ENCODE peak calls at places on chromosomes 12 and 14, in ten cellular contexts. C, B, Y, R, S, I, N, Q, W and G are unnamed samples. For H3K4me1, the result is how much of the 10 kb centered on the place peaks cover.

GRCh38 chr12:79006306-79006705 is 141.7 kb downstream of the SYT1 start:
- DNase-seq in Q (no peak), B (no peak), Y (no peak), C (peak), I (peak), R (no peak), N (no peak), S (no peak), W (peak), G (no peak)

GRCh38 chr14:89279649-89280232 is 137.3 kb downstream of the FOXN3 start:
- DNase-seq in R (no peak), I (no peak), W (no peak), N (no peak), B (no peak), Q (no peak), Y (no peak), C (no peak), S (no peak), G (no peak)

GRCh38 chr12:116665666-116666304 is 72.1 kb downstream of the SPRING1 start:
- DNase-seq in W (no peak), Y (no peak), B (peak), I (no peak), Q (no peak), N (no peak), R (no peak), S (peak), C (no peak), G (no peak)

GRCh38 chr12:45268672-45269406 is 52.9 kb downstream of the ANO6 start:
- DNase-seq in B (peak), R (peak), I (peak), Q (peak), S (peak), W (peak), N (peak), C (peak), Y (peak), G (peak)

GRCh38 chr12:119668315-119668651 is 350 bp downstream of the PRKAB1 start:
- DNase-seq in Y (no peak), W (no peak), R (no peak), N (no peak), S (no peak), C (peak), I (no peak), Q (no peak), B (no peak), G (no peak)

GRCh38 chr12:74817499-74817898 is 279.9 kb downstream of the ATXN7L3B start:
- DNase-seq in Y (no peak), R (no peak), N (no peak), I (no peak), Q (no peak), W (no peak), C (no peak), B (no peak), S (no peak), G (no peak)

GRCh38 chr12:45369065-45369464 is 153.2 kb downstream of the ANO6 start:
- DNase-seq in B (no peak), Y (no peak), W (peak), R (no peak), C (peak), N (no peak), S (no peak), I (no peak), Q (no peak), G (no peak)

GRCh38 chr14:66425402-66425801 is 60.8 kb upstream of the CCDC196 start:
- DNase-seq in W (no peak), R (no peak), S (no peak), N (no peak), Y (no peak), B (no peak), I (no peak), Q (peak), C (no peak), G (no peak)

GRCh38 chr14:82075566-82075965 is 541.9 kb upstream of the SEL1L start:
- DNase-seq in S (peak), N (no peak), C (no peak), W (peak), I (peak), R (peak), Q (peak), B (peak), Y (peak), G (no peak)

GRCh38 chr12:52127683-52128450 is 48.4 kb downstream of the SMIM41 start:
- DNase-seq in I (no peak), C (no peak), S (no peak), N (no peak), Q (no peak), R (no peak), W (no peak), Y (no peak), B (no peak), G (no peak)

GRCh38 chr12:124764870-124765570 is 98.6 kb downstream of the SCARB1 start:
- DNase-seq in Y (no peak), W (peak), B (no peak), R (no peak), C (peak), N (no peak), I (no peak), S (no peak), Q (no peak), G (no peak)

GRCh38 chr12:72075891-72076557 is 137.4 kb downstream of the TPH2 start:
- DNase-seq in R (no peak), Q (no peak), N (no peak), W (no peak), C (no peak), B (peak), S (no peak), I (no peak), Y (no peak), G (no peak)

GRCh38 chr14:79587194-79587593 is 624.1 kb downstream of the DIO2 start:
- DNase-seq in W (peak), R (no peak), B (no peak), I (peak), C (no peak), S (no peak), Y (no peak), Q (no peak), N (no peak), G (no peak)

GRCh38 chr12:7907009-7907408 is 29.0 kb downstream of the SLC2A3 start:
- DNase-seq in N (no peak), W (peak), Y (peak), S (peak), I (peak), Q (peak), B (peak), R (peak), C (peak), G (no peak)

GRCh38 chr12:94673951-94674570 is 23.7 kb upstream of the TMCC3 start:
- DNase-seq in C (no peak), W (peak), I (no peak), Y (no peak), R (no peak), N (no peak), S (no peak), B (no peak), Q (no peak), G (no peak)

GRCh38 chr14:33733721-33734120 is 217.2 kb downstream of the EGLN3 start:
- DNase-seq in R (no peak), Q (no peak), B (no peak), I (no peak), S (no peak), N (no peak), Y (no peak), W (no peak), C (no peak), G (no peak)

GRCh38 chr14:101196795-101197590 is 293.5 kb upstream of the RTL1 start:
- DNase-seq in B (peak), N (no peak), Y (no peak), I (no peak), W (no peak), S (no peak), C (no peak), Q (no peak), R (peak), G (no peak)

GRCh38 chr12:131726-132465 is 65.3 kb downstream of the IQSEC3 start:
- DNase-seq in I (no peak), R (no peak), W (peak), N (no peak), S (no peak), B (no peak), Q (no peak), C (no peak), Y (no peak), G (no peak)

GRCh38 chr12:30992381-30992780 is 65.8 kb downstream of the TSPAN11 start:
- DNase-seq in R (no peak), W (no peak), B (no peak), N (no peak), I (no peak), Y (no peak), Q (no peak), S (no peak), C (no peak), G (no peak)

GRCh38 chr12:121946313-121947025 is 28.1 kb downstream of the CFAP251 start:
- DNase-seq in N (no peak), R (no peak), W (no peak), S (no peak), Q (no peak), C (no peak), B (no peak), Y (no peak), I (no peak), G (no peak)

GRCh38 chr12:75505706-75506312 is 5.6 kb downstream of the KRR1 start:
- DNase-seq in Q (no peak), C (no peak), Y (no peak), W (peak), N (no peak), I (peak), R (no peak), B (no peak), S (no peak), G (no peak)

GRCh38 chr12:94832105-94832504 is 171.4 kb downstream of the NDUFA12 start:
- DNase-seq in R (no peak), W (no peak), Q (no peak), S (no peak), B (no peak), C (no peak), I (no peak), Y (no peak), N (no peak), G (no peak)

GRCh38 chr12:26172478-26172877 is 22.9 kb upstream of the SSPN start:
- DNase-seq in Q (no peak), N (no peak), B (no peak), W (no peak), I (no peak), R (no peak), S (no peak), Y (no peak), C (no peak), G (no peak)

GRCh38 chr12:79424109-79424721 is 266.5 kb downstream of the PAWR start:
- DNase-seq in R (no peak), S (peak), Q (no peak), B (no peak), C (peak), I (no peak), W (peak), N (no peak), Y (no peak), G (no peak)

GRCh38 chr12:115709410-115710065 is 568.0 kb downstream of the MED13L start:
- DNase-seq in W (peak), Q (peak), I (peak), Y (no peak), S (peak), R (no peak), N (no peak), B (no peak), C (no peak), G (no peak)

GRCh38 chr14:90805662-90806548 is 10.3 kb downstream of the TTC7B start:
- DNase-seq in W (peak), S (no peak), N (no peak), Q (no peak), B (no peak), R (no peak), I (no peak), Y (no peak), C (no peak), G (no peak)

GRCh38 chr12:67754933-67755697 is 106.6 kb downstream of the DYRK2 start:
- DNase-seq in I (no peak), W (no peak), Y (no peak), C (no peak), R (peak), Q (peak), B (no peak), S (no peak), N (no peak), G (peak)

GRCh38 chr12:47734725-47735480 is 9.6 kb upstream of the ENDOU start:
- DNase-seq in Y (no peak), R (no peak), I (no peak), W (no peak), C (no peak), B (peak), S (no peak), N (no peak), Q (no peak), G (no peak)

GRCh38 chr12:99005601-99006000 is 360.5 kb downstream of the APAF1 start:
- DNase-seq in C (no peak), Q (no peak), Y (no peak), R (no peak), B (no peak), N (no peak), I (no peak), W (no peak), S (no peak), G (no peak)

GRCh38 chr12:67034110-67034879 is 234.9 kb upstream of the CAND1 start:
- DNase-seq in R (peak), S (peak), Q (peak), W (peak), B (no peak), N (no peak), C (peak), I (no peak), Y (no peak), G (no peak)

GRCh38 chr14:92489394-92490238 is 24.0 kb upstream of the RIN3 start:
- DNase-seq in R (no peak), N (no peak), C (no peak), B (no peak), Y (no peak), Q (no peak), S (no peak), I (no peak), W (no peak), G (peak)

DNA sequence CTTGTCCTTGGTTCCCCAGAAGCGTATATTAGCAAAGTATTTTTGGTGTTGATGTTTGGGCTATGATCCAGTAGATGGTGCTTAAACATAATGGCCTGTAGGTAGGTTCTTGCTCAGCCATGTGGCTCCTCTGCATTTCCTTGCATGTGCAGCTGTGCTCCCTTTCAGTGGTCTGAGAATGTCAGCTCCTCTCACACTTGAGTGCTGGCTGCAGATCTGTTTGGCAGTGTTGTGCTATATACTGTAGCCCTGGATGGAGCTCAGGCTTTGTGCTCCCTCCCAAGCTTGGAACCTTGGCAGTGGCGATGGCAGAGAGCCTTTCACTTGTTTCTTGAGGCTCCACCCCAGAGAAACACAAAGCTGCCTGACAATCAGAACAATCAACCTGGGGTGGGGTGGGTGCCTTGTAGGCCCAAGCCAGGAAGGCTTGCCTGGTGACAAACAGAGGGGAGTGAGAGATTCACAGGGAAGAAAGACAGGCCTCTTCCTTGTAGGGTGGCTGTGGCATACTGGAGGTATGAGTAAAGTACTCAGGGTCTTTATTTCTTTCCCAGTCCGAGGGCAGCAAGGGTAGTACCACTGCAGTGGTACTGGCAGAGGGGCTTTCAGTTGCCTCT is 255.3 kb downstream of the RAD51B start:
- DNase-seq in C (no peak), R (no peak), Y (no peak), N (no peak), Q (no peak), B (no peak), W (no peak), S (no peak), I (no peak), G (no peak)
- TF ChIP-seq CTCF in C (no peak), R (no peak), Y (no peak), N (no peak), Q (no peak), B (no peak), W (no peak), S (no peak), I (no peak), G (no peak)

DNA sequence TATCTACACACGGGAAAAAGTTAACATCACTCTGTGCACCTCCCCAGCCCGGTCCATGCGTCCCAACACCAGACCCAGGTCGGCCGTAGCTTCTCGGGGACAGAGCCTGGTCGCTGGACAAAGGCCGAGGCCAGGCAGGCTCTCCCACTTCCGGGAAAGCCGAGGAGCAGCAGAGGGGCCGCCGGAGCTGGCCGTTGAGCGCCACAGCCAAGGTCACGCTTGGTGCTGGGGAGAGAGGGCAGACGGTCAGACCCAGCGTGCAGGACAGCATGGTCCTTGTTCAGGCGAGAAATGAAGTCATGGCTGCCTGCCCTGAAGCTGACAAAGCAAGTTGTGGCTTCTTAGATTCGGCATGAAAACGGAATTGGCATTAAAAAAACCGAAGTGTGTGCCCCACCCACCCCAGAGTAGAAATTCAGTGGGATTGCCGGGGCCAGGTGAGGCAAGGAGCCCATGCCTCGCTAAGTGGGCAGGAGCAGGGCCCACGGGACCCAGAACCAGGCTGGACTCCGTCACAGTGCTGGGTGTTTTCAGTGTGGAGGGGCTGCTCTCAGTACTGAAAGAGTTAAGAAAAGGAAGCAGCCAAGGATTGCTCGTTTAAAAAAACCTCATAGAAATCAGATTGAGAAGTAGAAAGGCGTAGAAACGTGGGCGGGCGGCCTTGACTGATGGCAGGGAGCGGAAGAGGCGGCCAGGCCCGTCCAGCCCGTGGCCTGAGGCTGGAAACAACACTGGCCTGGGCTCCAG is 4.3 kb downstream of the ARL6IP4 start:
- DNase-seq in S (peak), Y (no peak), I (no peak), C (no peak), B (no peak), W (peak), Q (peak), R (no peak), N (no peak), G (no peak)
- H3K4me1 ChIP-seq in S (half or more), Y (under half), I (under half), C (under half), B (under half), W (under half), Q (under half), R (half or more), N (under half), G (under half)

GRCh38 chr12:11892065-11892391 is 178.7 kb upstream of the BCL2L14 start:
- DNase-seq in S (no peak), C (no peak), I (no peak), Q (no peak), N (no peak), R (no peak), B (peak), W (no peak), Y (no peak), G (no peak)
- TF ChIP-seq CTCF in S (peak), C (no peak), I (peak), Q (peak), N (no peak), R (no peak), B (peak), W (peak), Y (no peak), G (no peak)

GRCh38 chr14:94889520-94890312 is 119.8 kb upstream of the GSC start:
- DNase-seq in S (no peak), Y (no peak), B (no peak), N (no peak), I (no peak), R (no peak), C (no peak), Q (no peak), W (no peak), G (no peak)

GRCh38 chr14:94885481-94886155 is 115.7 kb upstream of the GSC start:
- DNase-seq in S (no peak), B (no peak), W (no peak), N (no peak), C (no peak), Y (no peak), Q (no peak), R (no peak), I (peak), G (no peak)

GRCh38 chr14:94886931-94887330 is 117.0 kb upstream of the GSC start:
- DNase-seq in C (no peak), B (no peak), S (no peak), Q (no peak), I (no peak), Y (no peak), N (no peak), W (no peak), R (no peak), G (no peak)

GRCh38 chr14:94888108-94888507 is 118.2 kb upstream of the GSC start:
- DNase-seq in S (peak), N (peak), C (no peak), R (peak), Y (no peak), W (no peak), Q (peak), B (no peak), I (peak), G (no peak)

DNA sequence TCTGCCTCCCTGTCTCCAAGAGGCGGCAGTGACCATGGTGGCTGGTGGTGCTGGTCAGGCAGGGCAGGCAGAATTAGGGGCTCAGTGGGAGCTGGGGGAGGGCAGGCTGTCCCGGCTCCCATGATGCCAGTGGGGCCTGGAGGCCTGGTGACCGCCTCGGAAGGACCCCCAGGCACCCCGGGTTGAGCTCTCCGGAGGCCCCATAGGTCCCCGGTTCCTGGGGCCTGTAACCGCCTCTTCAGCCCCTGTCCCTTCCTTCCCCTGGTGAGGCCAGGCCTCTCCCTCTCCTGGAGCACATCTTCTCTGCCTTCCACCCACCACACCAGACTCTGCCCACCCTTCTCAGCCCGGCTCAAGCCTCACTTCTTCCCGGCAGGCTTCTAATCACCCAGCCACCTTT is 117.7 kb upstream of the GSC start:
- DNase-seq in I (no peak), R (no peak), Y (no peak), B (no peak), S (no peak), C (no peak), N (no peak), Q (no peak), W (no peak), G (no peak)
- H3K4me1 ChIP-seq in I (under half), R (under half), Y (under half), B (under half), S (under half), C (under half), N (under half), Q (under half), W (under half), G (under half)

GRCh38 chr12:15532364-15532977 is 210.2 kb downstream of the PTPRO start:
- DNase-seq in Q (no peak), R (no peak), S (peak), B (peak), Y (no peak), N (no peak), W (peak), I (peak), C (peak), G (no peak)
- TF ChIP-seq CTCF in Q (peak), R (peak), S (peak), B (peak), Y (no peak), N (no peak), W (peak), I (peak), C (peak), G (peak)

GRCh38 chr12:104411826-104412626 is 44.7 kb upstream of the CHST11 start:
- DNase-seq in B (no peak), Y (no peak), I (no peak), S (no peak), N (no peak), Q (no peak), C (peak), W (peak), R (no peak), G (no peak)
- H3K4me1 ChIP-seq in B (under half), Y (under half), I (under half), S (under half), N (under half), Q (under half), C (under half), W (under half), R (under half), G (under half)

DNA sequence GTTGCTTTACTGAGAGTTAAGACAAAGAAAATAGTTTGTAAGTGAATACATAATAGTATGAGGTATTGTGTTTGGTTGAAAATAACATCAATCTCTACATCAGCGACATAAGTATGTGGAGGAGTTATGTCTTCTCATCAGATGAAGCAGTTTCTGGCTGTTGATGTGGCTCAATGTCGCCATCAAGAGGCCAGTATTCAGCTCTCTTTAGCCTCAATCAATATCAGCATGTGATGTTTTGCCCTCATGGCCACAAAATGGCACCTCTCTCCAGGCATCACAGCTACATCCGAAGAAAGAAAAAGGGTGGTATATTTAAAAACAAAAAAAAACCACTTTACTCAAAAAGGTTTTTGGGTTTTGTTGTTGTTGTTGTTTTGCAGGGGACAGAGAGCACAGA is 302.3 kb upstream of the TMEM132C start:
- DNase-seq in N (no peak), Y (no peak), C (peak), B (peak), I (peak), R (no peak), W (no peak), Q (no peak), S (peak), G (no peak)
- TF ChIP-seq CTCF in N (no peak), Y (no peak), C (peak), B (peak), I (peak), R (no peak), W (no peak), Q (no peak), S (peak), G (no peak)